ENCODE peak calls at places on chromosomes 2 and 18, in nine cellular contexts. One of them, this sample, is unnamed.

GRCh38 chr2:237432484-237433092 is 18.6 kb upstream of the COL6A3 start:
- DNase-seq in adipocyte: peak
- DNase-seq in left cardiac atrium: peak
- DNase-seq in stomach: no peak
- DNase-seq in midbrain: no peak
- DNase-seq in progenitor cell of endocrine pancreas: no peak
- DNase-seq in OCI-LY7: no peak
- DNase-seq in central memory CD4-positive, alpha-beta T cell: peak
- DNase-seq in D341Med: no peak
- DNase-seq in this sample: peak

GRCh38 chr18:56807883-56808282 is 156.7 kb downstream of the WDR7 start:
- DNase-seq in stomach: no peak
- DNase-seq in D341Med: no peak
- DNase-seq in left cardiac atrium: no peak
- DNase-seq in central memory CD4-positive, alpha-beta T cell: no peak
- DNase-seq in OCI-LY7: no peak
- DNase-seq in progenitor cell of endocrine pancreas: peak
- DNase-seq in midbrain: no peak
- DNase-seq in adipocyte: no peak
- DNase-seq in this sample: no peak

GRCh38 chr2:68766378-68766845 is 31.8 kb downstream of the ARHGAP25 start:
- DNase-seq in adipocyte: no peak
- DNase-seq in OCI-LY7: peak
- DNase-seq in D341Med: no peak
- DNase-seq in left cardiac atrium: peak
- DNase-seq in central memory CD4-positive, alpha-beta T cell: peak
- DNase-seq in progenitor cell of endocrine pancreas: no peak
- DNase-seq in stomach: peak
- DNase-seq in midbrain: peak
- DNase-seq in this sample: peak

GRCh38 chr2:20016346-20016745 is 3.9 kb upstream of the MATN3 start:
- DNase-seq in stomach: no peak
- DNase-seq in D341Med: no peak
- DNase-seq in progenitor cell of endocrine pancreas: no peak
- DNase-seq in OCI-LY7: no peak
- DNase-seq in adipocyte: no peak
- DNase-seq in midbrain: no peak
- DNase-seq in central memory CD4-positive, alpha-beta T cell: no peak
- DNase-seq in left cardiac atrium: no peak
- DNase-seq in this sample: no peak

GRCh38 chr2:70380621-70381020 is 78.8 kb upstream of the FAM136A start:
- DNase-seq in D341Med: no peak
- DNase-seq in central memory CD4-positive, alpha-beta T cell: no peak
- DNase-seq in OCI-LY7: no peak
- DNase-seq in adipocyte: no peak
- DNase-seq in progenitor cell of endocrine pancreas: no peak
- DNase-seq in left cardiac atrium: no peak
- DNase-seq in midbrain: no peak
- DNase-seq in stomach: no peak
- DNase-seq in this sample: no peak

GRCh38 chr2:215833531-215834162 is 179.7 kb downstream of the MREG start:
- DNase-seq in adipocyte: peak
- DNase-seq in midbrain: no peak
- DNase-seq in left cardiac atrium: no peak
- DNase-seq in OCI-LY7: no peak
- DNase-seq in stomach: no peak
- DNase-seq in progenitor cell of endocrine pancreas: no peak
- DNase-seq in central memory CD4-positive, alpha-beta T cell: no peak
- DNase-seq in D341Med: no peak
- DNase-seq in this sample: no peak

GRCh38 chr2:7353571-7353970 is 436.4 kb downstream of the RNF144A start:
- DNase-seq in midbrain: no peak
- DNase-seq in OCI-LY7: no peak
- DNase-seq in left cardiac atrium: no peak
- DNase-seq in stomach: no peak
- DNase-seq in progenitor cell of endocrine pancreas: no peak
- DNase-seq in D341Med: no peak
- DNase-seq in central memory CD4-positive, alpha-beta T cell: no peak
- DNase-seq in adipocyte: no peak
- DNase-seq in this sample: no peak

GRCh38 chr18:45416168-45416567 is 199.1 kb upstream of the SLC14A2 start:
- DNase-seq in adipocyte: peak
- DNase-seq in central memory CD4-positive, alpha-beta T cell: no peak
- DNase-seq in OCI-LY7: no peak
- DNase-seq in midbrain: peak
- DNase-seq in stomach: no peak
- DNase-seq in left cardiac atrium: no peak
- DNase-seq in D341Med: no peak
- DNase-seq in progenitor cell of endocrine pancreas: no peak
- DNase-seq in this sample: no peak

GRCh38 chr2:235674116-235674515 is 180.3 kb downstream of the AGAP1 start:
- DNase-seq in D341Med: no peak
- DNase-seq in adipocyte: no peak
- DNase-seq in left cardiac atrium: no peak
- DNase-seq in midbrain: no peak
- DNase-seq in stomach: no peak
- DNase-seq in progenitor cell of endocrine pancreas: no peak
- DNase-seq in OCI-LY7: no peak
- DNase-seq in central memory CD4-positive, alpha-beta T cell: no peak
- DNase-seq in this sample: no peak

GRCh38 chr2:203787954-203788353 is 79.6 kb upstream of the CTLA4 start:
- DNase-seq in midbrain: no peak
- DNase-seq in stomach: no peak
- DNase-seq in adipocyte: no peak
- DNase-seq in OCI-LY7: peak
- DNase-seq in progenitor cell of endocrine pancreas: no peak
- DNase-seq in central memory CD4-positive, alpha-beta T cell: no peak
- DNase-seq in D341Med: no peak
- DNase-seq in left cardiac atrium: no peak
- DNase-seq in this sample: no peak

GRCh38 chr2:46082531-46083485 is 214.4 kb upstream of the EPAS1 start:
- DNase-seq in D341Med: no peak
- DNase-seq in left cardiac atrium: peak
- DNase-seq in OCI-LY7: no peak
- DNase-seq in stomach: no peak
- DNase-seq in central memory CD4-positive, alpha-beta T cell: no peak
- DNase-seq in adipocyte: peak
- DNase-seq in midbrain: no peak
- DNase-seq in progenitor cell of endocrine pancreas: no peak
- DNase-seq in this sample: no peak

GRCh38 chr18:13562494-13563029 is 163.8 kb downstream of the FAM210A start:
- DNase-seq in midbrain: no peak
- DNase-seq in left cardiac atrium: no peak
- DNase-seq in adipocyte: no peak
- DNase-seq in stomach: no peak
- DNase-seq in D341Med: no peak
- DNase-seq in progenitor cell of endocrine pancreas: no peak
- DNase-seq in central memory CD4-positive, alpha-beta T cell: peak
- DNase-seq in OCI-LY7: peak
- DNase-seq in this sample: peak

GRCh38 chr18:74184875-74185274 is 36.6 kb downstream of the TIMM21 start:
- DNase-seq in midbrain: no peak
- DNase-seq in D341Med: no peak
- DNase-seq in adipocyte: no peak
- DNase-seq in central memory CD4-positive, alpha-beta T cell: no peak
- DNase-seq in left cardiac atrium: no peak
- DNase-seq in progenitor cell of endocrine pancreas: no peak
- DNase-seq in stomach: no peak
- DNase-seq in OCI-LY7: no peak
- DNase-seq in this sample: no peak

GRCh38 chr2:109736177-109736827 is 57.8 kb upstream of the RGPD5 start:
- DNase-seq in left cardiac atrium: peak
- DNase-seq in adipocyte: peak
- DNase-seq in D341Med: peak
- DNase-seq in midbrain: peak
- DNase-seq in progenitor cell of endocrine pancreas: peak
- DNase-seq in OCI-LY7: peak
- DNase-seq in central memory CD4-positive, alpha-beta T cell: no peak
- DNase-seq in stomach: peak
- DNase-seq in this sample: peak

GRCh38 chr18:59139291-59139614 is 431 bp upstream of the SEC11C start:
- DNase-seq in left cardiac atrium: peak
- DNase-seq in OCI-LY7: peak
- DNase-seq in progenitor cell of endocrine pancreas: peak
- DNase-seq in stomach: peak
- DNase-seq in midbrain: peak
- DNase-seq in adipocyte: peak
- DNase-seq in central memory CD4-positive, alpha-beta T cell: peak
- DNase-seq in D341Med: peak
- DNase-seq in this sample: peak

GRCh38 chr2:241041557-241042158 is 43.2 kb downstream of the SNED1 start:
- DNase-seq in midbrain: no peak
- DNase-seq in stomach: no peak
- DNase-seq in left cardiac atrium: no peak
- DNase-seq in central memory CD4-positive, alpha-beta T cell: peak
- DNase-seq in adipocyte: no peak
- DNase-seq in OCI-LY7: peak
- DNase-seq in progenitor cell of endocrine pancreas: no peak
- DNase-seq in D341Med: no peak
- DNase-seq in this sample: no peak

GRCh38 chr2:96329416-96329815 is 4.3 kb downstream of the ITPRIPL1 start:
- DNase-seq in progenitor cell of endocrine pancreas: no peak
- DNase-seq in adipocyte: peak
- DNase-seq in midbrain: no peak
- DNase-seq in D341Med: no peak
- DNase-seq in stomach: no peak
- DNase-seq in central memory CD4-positive, alpha-beta T cell: no peak
- DNase-seq in left cardiac atrium: no peak
- DNase-seq in OCI-LY7: no peak
- DNase-seq in this sample: no peak

GRCh38 chr18:38575648-38576047 is 1010.0 kb upstream of the CELF4 start:
- DNase-seq in progenitor cell of endocrine pancreas: no peak
- DNase-seq in OCI-LY7: no peak
- DNase-seq in adipocyte: no peak
- DNase-seq in left cardiac atrium: no peak
- DNase-seq in D341Med: no peak
- DNase-seq in central memory CD4-positive, alpha-beta T cell: peak
- DNase-seq in midbrain: no peak
- DNase-seq in stomach: no peak
- DNase-seq in this sample: no peak

GRCh38 chr2:144143294-144144092 is 376.4 kb downstream of the ZEB2 start:
- DNase-seq in adipocyte: no peak
- DNase-seq in central memory CD4-positive, alpha-beta T cell: no peak
- DNase-seq in left cardiac atrium: no peak
- DNase-seq in progenitor cell of endocrine pancreas: no peak
- DNase-seq in OCI-LY7: peak
- DNase-seq in midbrain: no peak
- DNase-seq in D341Med: no peak
- DNase-seq in stomach: no peak
- DNase-seq in this sample: no peak

GRCh38 chr2:6073260-6074141 is 381.3 kb downstream of the SOX11 start:
- DNase-seq in OCI-LY7: no peak
- DNase-seq in adipocyte: peak
- DNase-seq in central memory CD4-positive, alpha-beta T cell: no peak
- DNase-seq in midbrain: peak
- DNase-seq in stomach: no peak
- DNase-seq in D341Med: no peak
- DNase-seq in left cardiac atrium: no peak
- DNase-seq in progenitor cell of endocrine pancreas: no peak
- DNase-seq in this sample: no peak

GRCh38 chr18:51890762-51891161 is 449.2 kb upstream of the DCC start:
- DNase-seq in adipocyte: no peak
- DNase-seq in D341Med: no peak
- DNase-seq in left cardiac atrium: no peak
- DNase-seq in midbrain: no peak
- DNase-seq in stomach: peak
- DNase-seq in OCI-LY7: no peak
- DNase-seq in central memory CD4-positive, alpha-beta T cell: no peak
- DNase-seq in progenitor cell of endocrine pancreas: no peak
- DNase-seq in this sample: no peak